ENCODE peak calls at places on chromosome 2, in four cellular contexts. One of them, this sample, is unnamed.

GRCh38 chr2:86414996-86415395 is 26.2 kb upstream of the KDM3A start:
- DNase-seq in HepG2: no peak
- DNase-seq in HCT116: no peak
- DNase-seq in K562: no peak
- DNase-seq in this sample: no peak

GRCh38 chr2:191691016-191691725 is 13.2 kb downstream of the NABP1 start:
- DNase-seq in HCT116: peak
- DNase-seq in HepG2: peak
- DNase-seq in K562: peak
- DNase-seq in this sample: no peak

GRCh38 chr2:205682239-205683021 is at the start of gene NRP2:
- DNase-seq in HCT116: peak
- DNase-seq in K562: peak
- DNase-seq in HepG2: peak
- DNase-seq in this sample: no peak

GRCh38 chr2:190841707-190842505 is 38.7 kb upstream of the GLS start:
- DNase-seq in HepG2: peak
- DNase-seq in K562: no peak
- DNase-seq in HCT116: no peak
- DNase-seq in this sample: no peak

GRCh38 chr2:20957745-20958144 is 86.1 kb downstream of the APOB start:
- DNase-seq in HCT116: no peak
- DNase-seq in HepG2: no peak
- DNase-seq in K562: no peak
- DNase-seq in this sample: no peak

GRCh38 chr2:145644820-145645302 is 1124.9 kb upstream of the ZEB2 start:
- DNase-seq in K562: no peak
- DNase-seq in HepG2: no peak
- DNase-seq in HCT116: no peak
- DNase-seq in this sample: no peak

GRCh38 chr2:27737676-27738348 is 33.7 kb upstream of the MRPL33 start:
- DNase-seq in K562: no peak
- DNase-seq in HepG2: peak
- DNase-seq in HCT116: no peak
- DNase-seq in this sample: no peak

GRCh38 chr2:147789287-147789686 is 55.5 kb upstream of the ACVR2A start:
- DNase-seq in K562: no peak
- DNase-seq in HCT116: no peak
- DNase-seq in HepG2: no peak
- DNase-seq in this sample: no peak

GRCh38 chr2:133523406-133523805 is 44.9 kb downstream of the NCKAP5 start:
- DNase-seq in HCT116: no peak
- DNase-seq in K562: no peak
- DNase-seq in HepG2: no peak
- DNase-seq in this sample: no peak

GRCh38 chr2:178297091-178297411 is 102.7 kb downstream of the OSBPL6 start:
- DNase-seq in K562: no peak
- DNase-seq in HepG2: peak
- DNase-seq in HCT116: no peak
- DNase-seq in this sample: no peak

GRCh38 chr2:206971805-206972204 is 32.5 kb downstream of the CPO start:
- DNase-seq in HepG2: no peak
- DNase-seq in K562: no peak
- DNase-seq in HCT116: no peak
- DNase-seq in this sample: no peak

GRCh38 chr2:160394153-160394552 is 99.5 kb downstream of the RBMS1 start:
- DNase-seq in K562: no peak
- DNase-seq in HepG2: no peak
- DNase-seq in HCT116: no peak
- DNase-seq in this sample: no peak

GRCh38 chr2:14634885-14635871 is 2.7 kb downstream of the LRATD1 start:
- DNase-seq in HCT116: no peak
- DNase-seq in K562: peak
- DNase-seq in HepG2: no peak
- DNase-seq in this sample: no peak

GRCh38 chr2:135745545-135745944 is 3.9 kb downstream of the UBXN4 start:
- DNase-seq in HCT116: no peak
- DNase-seq in HepG2: no peak
- DNase-seq in K562: no peak
- DNase-seq in this sample: no peak

GRCh38 chr2:128315122-128315828 is 3.4 kb downstream of the HS6ST1 start:
- DNase-seq in K562: no peak
- DNase-seq in HepG2: no peak
- DNase-seq in HCT116: no peak
- DNase-seq in this sample: no peak

GRCh38 chr2:28345619-28346018 is 47.0 kb upstream of the FOSL2 start:
- DNase-seq in K562: no peak
- DNase-seq in HCT116: no peak
- DNase-seq in HepG2: no peak
- DNase-seq in this sample: no peak

GRCh38 chr2:174219321-174219720 is 29.0 kb downstream of the OLA1 start:
- DNase-seq in HCT116: no peak
- DNase-seq in HepG2: no peak
- DNase-seq in K562: no peak
- DNase-seq in this sample: no peak

GRCh38 chr2:15042824-15043223 is 410.3 kb downstream of the LRATD1 start:
- DNase-seq in HCT116: no peak
- DNase-seq in HepG2: no peak
- DNase-seq in K562: no peak
- DNase-seq in this sample: no peak

GRCh38 chr2:239870863-239871262 is 154.3 kb downstream of the NDUFA10 start:
- DNase-seq in HepG2: no peak
- DNase-seq in K562: no peak
- DNase-seq in HCT116: no peak
- DNase-seq in this sample: no peak

GRCh38 chr2:55859875-55860274 is 63.7 kb downstream of the EFEMP1 start:
- DNase-seq in HepG2: no peak
- DNase-seq in K562: no peak
- DNase-seq in HCT116: no peak
- DNase-seq in this sample: no peak

GRCh38 chr2:84912984-84913383 is 7.5 kb downstream of the TMSB10 start:
- DNase-seq in HCT116: no peak
- DNase-seq in K562: no peak
- DNase-seq in HepG2: no peak
- DNase-seq in this sample: no peak

GRCh38 chr2:72864500-72864899 is 22.7 kb upstream of the SPR start:
- DNase-seq in HCT116: no peak
- DNase-seq in HepG2: no peak
- DNase-seq in K562: no peak
- DNase-seq in this sample: no peak

GRCh38 chr2:73175663-73176204 is 26.6 kb upstream of the NOTO start:
- DNase-seq in K562: peak
- DNase-seq in HepG2: peak
- DNase-seq in HCT116: no peak
- DNase-seq in this sample: no peak

GRCh38 chr2:158214431-158214830 is 112.8 kb downstream of the UPP2 start:
- DNase-seq in K562: peak
- DNase-seq in HCT116: no peak
- DNase-seq in HepG2: peak
- DNase-seq in this sample: no peak

GRCh38 chr2:39696072-39696471 is 30.4 kb downstream of the TMEM178A start:
- DNase-seq in HCT116: no peak
- DNase-seq in K562: no peak
- DNase-seq in HepG2: peak
- DNase-seq in this sample: no peak

GRCh38 chr2:34093790-34094189 is 494.7 kb upstream of the FAM98A start:
- DNase-seq in HCT116: no peak
- DNase-seq in HepG2: no peak
- DNase-seq in K562: no peak
- DNase-seq in this sample: no peak

GRCh38 chr2:205879362-205879761 is 197.1 kb downstream of the NRP2 start:
- DNase-seq in HepG2: no peak
- DNase-seq in K562: no peak
- DNase-seq in HCT116: no peak
- DNase-seq in this sample: no peak

GRCh38 chr2:181072486-181072885 is 92.1 kb downstream of the UBE2E3 start:
- DNase-seq in HepG2: no peak
- DNase-seq in HCT116: no peak
- DNase-seq in K562: no peak
- DNase-seq in this sample: no peak

GRCh38 chr2:2547911-2548310 is 216.8 kb upstream of the MYT1L start:
- DNase-seq in HCT116: no peak
- DNase-seq in K562: no peak
- DNase-seq in HepG2: no peak
- DNase-seq in this sample: no peak

GRCh38 chr2:122750095-122750494 is 994.6 kb downstream of the TSN start:
- DNase-seq in HCT116: no peak
- DNase-seq in HepG2: no peak
- DNase-seq in K562: no peak
- DNase-seq in this sample: no peak

GRCh38 chr2:16625759-16626158 is 39.9 kb downstream of the CYRIA start:
- DNase-seq in HCT116: no peak
- DNase-seq in HepG2: no peak
- DNase-seq in K562: no peak
- DNase-seq in this sample: no peak

GRCh38 chr2:69790601-69790959 is 38.9 kb upstream of the GMCL1 start:
- DNase-seq in HCT116: no peak
- DNase-seq in HepG2: no peak
- DNase-seq in K562: no peak
- DNase-seq in this sample: no peak

GRCh38 chr2:113203901-113204519 is 30.2 kb downstream of the PSD4 start:
- DNase-seq in K562: peak
- DNase-seq in HepG2: peak
- DNase-seq in HCT116: peak
- DNase-seq in this sample: peak
- TF ChIP-seq TCF7L2 in K562: no peak
- TF ChIP-seq TCF7L2 in HepG2: no peak
- TF ChIP-seq TCF7L2 in HCT116: no peak
- TF ChIP-seq TCF7L2 in this sample: no peak

GRCh38 chr2:219171231-219171651 is 1.4 kb upstream of the SLC23A3 start:
- DNase-seq in K562: peak
- DNase-seq in HepG2: peak
- DNase-seq in HCT116: peak
- DNase-seq in this sample: peak
- TF ChIP-seq POLR2AphosphoS5 in K562: peak
- TF ChIP-seq POLR2AphosphoS5 in HepG2: no peak
- TF ChIP-seq POLR2AphosphoS5 in HCT116: no peak
- TF ChIP-seq POLR2AphosphoS5 in this sample: no peak

GRCh38 chr2:98478088-98478551 is 33.5 kb downstream of the INPP4A start:
- DNase-seq in K562: no peak
- DNase-seq in HepG2: no peak
- DNase-seq in HCT116: no peak
- DNase-seq in this sample: no peak

GRCh38 chr2:98478861-98479770 is 34.5 kb downstream of the INPP4A start:
- DNase-seq in HepG2: no peak
- DNase-seq in K562: no peak
- DNase-seq in HCT116: no peak
- DNase-seq in this sample: no peak

GRCh38 chr2:98480598-98480997 is 35.9 kb downstream of the INPP4A start:
- DNase-seq in HepG2: no peak
- DNase-seq in HCT116: no peak
- DNase-seq in K562: no peak
- DNase-seq in this sample: no peak

GRCh38 chr2:98482362-98482761 is 37.7 kb downstream of the INPP4A start:
- DNase-seq in HepG2: no peak
- DNase-seq in K562: no peak
- DNase-seq in HCT116: no peak
- DNase-seq in this sample: no peak

DNA sequence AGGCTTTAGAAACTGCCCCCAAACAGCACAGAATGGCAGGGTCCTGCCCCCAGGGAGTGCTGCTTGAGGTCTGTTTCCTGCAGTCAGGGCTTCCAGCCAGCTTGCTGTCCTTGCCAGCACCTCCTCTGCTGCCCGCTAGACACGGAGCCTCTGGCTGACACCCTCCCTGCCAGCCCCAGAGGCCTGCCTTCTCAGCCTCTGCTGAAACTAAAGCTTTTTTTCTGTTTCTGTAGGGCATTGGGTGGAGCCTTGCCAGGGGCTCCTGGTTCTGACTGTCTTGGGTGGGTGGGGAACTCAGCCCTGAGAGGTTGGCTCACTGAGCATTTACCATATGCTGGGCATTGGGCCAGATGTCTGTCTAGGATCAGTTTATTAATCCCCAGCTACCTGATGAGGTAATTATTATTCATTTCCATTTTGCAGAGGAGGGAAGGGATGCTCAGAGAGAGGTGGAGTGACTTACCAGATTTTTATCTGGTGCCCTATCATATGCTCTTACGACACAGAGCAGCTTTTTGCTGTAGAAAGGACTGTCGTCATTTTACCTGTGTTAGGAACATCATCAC is 35.4 kb downstream of the INPP4A start:
- DNase-seq in HepG2: no peak
- DNase-seq in K562: no peak
- DNase-seq in HCT116: no peak
- DNase-seq in this sample: no peak
- TF ChIP-seq TCF7L2 in HepG2: no peak
- TF ChIP-seq TCF7L2 in K562: no peak
- TF ChIP-seq TCF7L2 in HCT116: no peak
- TF ChIP-seq TCF7L2 in this sample: no peak

GRCh38 chr2:189762229-189762550 is 402 bp downstream of the OSGEPL1 start:
- DNase-seq in HCT116: no peak
- DNase-seq in K562: no peak
- DNase-seq in HepG2: no peak
- DNase-seq in this sample: no peak

GRCh38 chr2:189763908-189764661 is 1.5 kb upstream of the OSGEPL1 start:
- DNase-seq in K562: no peak
- DNase-seq in HCT116: no peak
- DNase-seq in HepG2: peak
- DNase-seq in this sample: no peak

GRCh38 chr2:189762551-189763298 is at the start of gene OSGEPL1:
- DNase-seq in K562: peak
- DNase-seq in HepG2: peak
- DNase-seq in HCT116: peak
- DNase-seq in this sample: peak
- TF ChIP-seq POLR2AphosphoS5 in K562: peak
- TF ChIP-seq POLR2AphosphoS5 in HepG2: peak
- TF ChIP-seq POLR2AphosphoS5 in HCT116: peak
- TF ChIP-seq POLR2AphosphoS5 in this sample: peak

GRCh38 chr2:19574788-19575260 is 216.4 kb upstream of the OSR1 start:
- DNase-seq in K562: no peak
- DNase-seq in HepG2: no peak
- DNase-seq in HCT116: no peak
- DNase-seq in this sample: no peak
- TF ChIP-seq TCF7L2 in K562: no peak
- TF ChIP-seq TCF7L2 in HepG2: no peak
- TF ChIP-seq TCF7L2 in HCT116: no peak
- TF ChIP-seq TCF7L2 in this sample: no peak

This sample was measured in Panc1.